ENCODE peak calls at places on chromosomes 5 and 9, in six cellular contexts. J is pons, K is GM12865, G is GM23248, T is ACHN, O is EL. W is an unnamed sample.

GRCh38 chr9:78354980-78355379 is 58.1 kb downstream of the PSAT1 start:
- DNase-seq in G (no peak), T (no peak), K (no peak), J (no peak), O (no peak), W (no peak)

GRCh38 chr9:33161589-33162132 is 5.5 kb downstream of the B4GALT1 start:
- DNase-seq in K (no peak), J (no peak), O (no peak), G (peak; percentile 42), T (no peak), W (no peak)

GRCh38 chr5:104739905-104740304 is 1177.3 kb upstream of the NUDT12 start:
- DNase-seq in G (no peak), K (no peak), O (no peak), T (no peak), J (no peak), W (no peak)

GRCh38 chr9:114124138-114124537 is 25.0 kb upstream of the KIF12 start:
- DNase-seq in K (no peak), O (no peak), T (no peak), J (no peak), G (no peak), W (no peak)

GRCh38 chr5:56685503-56686217 is 129.7 kb upstream of the MAP3K1 start:
- DNase-seq in K (no peak), T (no peak), J (peak; percentile 21), O (no peak), G (no peak), W (no peak)

GRCh38 chr5:172113036-172113435 is 75.0 kb downstream of the STK10 start:
- DNase-seq in J (no peak), K (peak; percentile 94), G (no peak), T (no peak), O (no peak), W (peak; percentile 97)

GRCh38 chr9:2390028-2390427 is 231.6 kb upstream of the VLDLR start:
- DNase-seq in G (peak; percentile 5), O (no peak), K (no peak), J (no peak), T (no peak), W (no peak)

GRCh38 chr5:9324348-9325056 is 221.4 kb downstream of the SEMA5A start:
- DNase-seq in G (no peak), O (peak; percentile 19), T (no peak), K (no peak), J (no peak), W (no peak)

GRCh38 chr9:5786370-5787127 is 46.4 kb downstream of the ERMP1 start:
- DNase-seq in G (peak; percentile 8), T (no peak), J (peak; percentile 87), K (no peak), O (peak; percentile 21), W (no peak)

GRCh38 chr5:137122075-137122474 is 377.1 kb downstream of the SPOCK1 start:
- DNase-seq in K (no peak), G (peak; percentile 47), T (no peak), J (no peak), O (no peak), W (no peak)

GRCh38 chr9:130234340-130235260 is 31.0 kb upstream of the HMCN2 start:
- DNase-seq in K (no peak), T (no peak), O (peak; percentile 71), G (peak; percentile 32), J (no peak), W (peak; percentile 88)

GRCh38 chr5:123098767-123099513 is 9.9 kb downstream of the PRDM6 start:
- DNase-seq in G (no peak), J (no peak), O (peak; percentile 21), K (no peak), T (no peak), W (no peak)

GRCh38 chr5:168076561-168076991 is 214.9 kb upstream of the WWC1 start:
- DNase-seq in K (peak; percentile 36), O (peak; percentile 41), T (peak; percentile 44), G (peak; percentile 70), J (peak; percentile 17), W (peak; percentile 22)

GRCh38 chr9:38311382-38312270 is 80.9 kb upstream of the ALDH1B1 start:
- DNase-seq in K (no peak), O (no peak), J (no peak), T (no peak), G (no peak), W (peak; percentile 1)

GRCh38 chr5:1563051-1563461 is 39.3 kb upstream of the LPCAT1 start:
- DNase-seq in T (no peak), O (no peak), K (no peak), G (no peak), J (no peak), W (no peak)

GRCh38 chr5:162852145-162852544 is 585.2 kb upstream of the CCNG1 start:
- DNase-seq in J (peak; percentile 24), G (no peak), O (no peak), T (no peak), K (no peak), W (no peak)

GRCh38 chr9:78491402-78491801 is 194.5 kb downstream of the PSAT1 start:
- DNase-seq in K (no peak), O (no peak), G (no peak), J (no peak), T (no peak), W (no peak)

GRCh38 chr5:98109561-98110006 is 663.9 kb upstream of the RGMB start:
- DNase-seq in T (no peak), J (peak; percentile 24), K (no peak), O (peak; percentile 87), G (peak; percentile 82), W (no peak)